ENCODE peak calls at places on chromosomes 4 and X, in four cellular contexts. One of them, this sample, is unnamed.

GRCh38 chr4:89245459-89245858 is 62.1 kb downstream of the GPRIN3 start:
- DNase-seq in astrocyte of the spinal cord: no peak
- DNase-seq in sigmoid colon: no peak
- DNase-seq in pancreas: no peak
- DNase-seq in this sample: no peak

GRCh38 chr4:118289794-118290193 is 63.0 kb downstream of the PRSS12 start:
- DNase-seq in astrocyte of the spinal cord: peak; percentile 46
- DNase-seq in sigmoid colon: no peak
- DNase-seq in pancreas: no peak
- DNase-seq in this sample: no peak

GRCh38 chr4:169249214-169249973 is 21.4 kb downstream of the SH3RF1 start:
- DNase-seq in astrocyte of the spinal cord: peak; percentile 72
- DNase-seq in sigmoid colon: no peak
- DNase-seq in pancreas: no peak
- DNase-seq in this sample: no peak

GRCh38 chr4:3271131-3271530 is 21.7 kb upstream of the RGS12 start:
- DNase-seq in astrocyte of the spinal cord: no peak
- DNase-seq in sigmoid colon: no peak
- DNase-seq in pancreas: no peak
- DNase-seq in this sample: no peak

GRCh38 chr4:28842271-28842670 is 1877.9 kb upstream of the PCDH7 start:
- DNase-seq in astrocyte of the spinal cord: no peak
- DNase-seq in sigmoid colon: no peak
- DNase-seq in pancreas: no peak
- DNase-seq in this sample: no peak

GRCh38 chr4:99642725-99643489 is 14.7 kb downstream of the C4orf54 start:
- DNase-seq in astrocyte of the spinal cord: no peak
- DNase-seq in sigmoid colon: peak; percentile 81
- DNase-seq in pancreas: peak; percentile 41
- DNase-seq in this sample: no peak

GRCh38 chr4:119729815-119730643 is 101.4 kb upstream of the PDE5A start:
- DNase-seq in astrocyte of the spinal cord: peak; percentile 85
- DNase-seq in sigmoid colon: no peak
- DNase-seq in pancreas: no peak
- DNase-seq in this sample: peak; percentile 60

GRCh38 chr4:79948739-79949138 is 124.3 kb downstream of the ANTXR2 start:
- DNase-seq in astrocyte of the spinal cord: no peak
- DNase-seq in sigmoid colon: no peak
- DNase-seq in pancreas: no peak
- DNase-seq in this sample: no peak

GRCh38 chr4:23429497-23429896 is 460.4 kb downstream of the PPARGC1A start:
- DNase-seq in astrocyte of the spinal cord: no peak
- DNase-seq in sigmoid colon: no peak
- DNase-seq in pancreas: no peak
- DNase-seq in this sample: no peak

GRCh38 chrX:13253223-13253622 is 66.6 kb downstream of the ATXN3L start:
- DNase-seq in astrocyte of the spinal cord: no peak
- DNase-seq in sigmoid colon: no peak
- DNase-seq in pancreas: no peak
- DNase-seq in this sample: no peak

GRCh38 chrX:136353519-136354095 is 52.8 kb downstream of the ADGRG4 start:
- DNase-seq in astrocyte of the spinal cord: no peak
- DNase-seq in sigmoid colon: no peak
- DNase-seq in pancreas: no peak
- DNase-seq in this sample: no peak

GRCh38 chrX:31392541-31392940 is 320.7 kb upstream of the FTHL17 start:
- DNase-seq in astrocyte of the spinal cord: no peak
- DNase-seq in sigmoid colon: no peak
- DNase-seq in pancreas: no peak
- DNase-seq in this sample: no peak

GRCh38 chr4:181684310-181684709 is 558.9 kb upstream of the TENM3 start:
- DNase-seq in astrocyte of the spinal cord: peak; percentile 59
- DNase-seq in sigmoid colon: no peak
- DNase-seq in pancreas: no peak
- DNase-seq in this sample: peak; percentile 40

GRCh38 chrX:150849486-150849885 is 49.0 kb downstream of the CD99L2 start:
- DNase-seq in astrocyte of the spinal cord: no peak
- DNase-seq in sigmoid colon: no peak
- DNase-seq in pancreas: no peak
- DNase-seq in this sample: no peak

GRCh38 chr4:95524722-95525121 is 24.1 kb downstream of the UNC5C start:
- DNase-seq in astrocyte of the spinal cord: no peak
- DNase-seq in sigmoid colon: no peak
- DNase-seq in pancreas: no peak
- DNase-seq in this sample: no peak

GRCh38 chr4:20126906-20127305 is 124.8 kb upstream of the SLIT2 start:
- DNase-seq in astrocyte of the spinal cord: peak; percentile 23
- DNase-seq in sigmoid colon: no peak
- DNase-seq in pancreas: no peak
- DNase-seq in this sample: no peak

GRCh38 chr4:16026155-16026761 is 57.6 kb downstream of the PROM1 start:
- DNase-seq in astrocyte of the spinal cord: peak; percentile 66
- DNase-seq in sigmoid colon: no peak
- DNase-seq in pancreas: no peak
- DNase-seq in this sample: peak; percentile 60

GRCh38 chr4:815464-816146 is 10.3 kb downstream of the CPLX1 start:
- DNase-seq in astrocyte of the spinal cord: no peak
- DNase-seq in sigmoid colon: peak; percentile 69
- DNase-seq in pancreas: no peak
- DNase-seq in this sample: no peak

GRCh38 chrX:33336783-33337182 is 125.4 kb upstream of the DMD start:
- DNase-seq in astrocyte of the spinal cord: peak; percentile 8
- DNase-seq in sigmoid colon: no peak
- DNase-seq in pancreas: no peak
- DNase-seq in this sample: no peak
- TF ChIP-seq CTCF in astrocyte of the spinal cord: peak; percentile 44
- TF ChIP-seq CTCF in sigmoid colon: peak; percentile 32
- TF ChIP-seq CTCF in pancreas: no peak
- TF ChIP-seq CTCF in this sample: peak; percentile 31

DNA sequence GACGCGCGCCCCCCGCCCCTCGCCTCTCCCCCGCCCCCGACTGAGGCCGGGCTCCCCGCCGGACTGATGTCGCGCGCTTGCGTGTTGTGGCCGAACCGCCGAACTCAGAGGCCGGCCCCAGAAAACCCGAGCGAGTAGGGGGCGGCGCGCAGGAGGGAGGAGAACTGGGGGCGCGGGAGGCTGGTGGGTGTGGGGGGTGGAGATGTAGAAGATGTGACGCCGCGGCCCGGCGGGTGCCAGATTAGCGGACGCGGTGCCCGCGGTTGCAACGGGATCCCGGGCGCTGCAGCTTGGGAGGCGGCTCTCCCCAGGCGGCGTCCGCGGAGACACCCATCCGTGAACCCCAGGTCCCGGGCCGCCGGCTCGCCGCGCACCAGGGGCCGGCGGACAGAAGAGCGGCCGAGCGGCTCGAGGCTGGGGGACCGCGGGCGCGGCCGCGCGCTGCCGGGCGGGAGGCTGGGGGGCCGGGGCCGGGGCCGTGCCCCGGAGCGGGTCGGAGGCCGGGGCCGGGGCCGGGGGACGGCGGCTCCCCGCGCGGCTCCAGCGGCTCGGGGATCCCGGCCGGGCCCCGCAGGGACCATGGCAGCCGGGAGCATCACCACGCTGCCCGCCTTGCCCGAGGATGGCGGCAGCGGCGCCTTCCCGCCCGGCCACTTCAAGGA is at the start of gene FGF2:
- DNase-seq in astrocyte of the spinal cord: peak; percentile 62
- DNase-seq in sigmoid colon: peak; percentile 90
- DNase-seq in pancreas: peak; percentile 70
- DNase-seq in this sample: no peak
- H3K4me3 ChIP-seq in astrocyte of the spinal cord: peak within 1 kb of the TSS; percentile 86
- H3K4me3 ChIP-seq in sigmoid colon: peak within 1 kb of the TSS; percentile 82
- H3K4me3 ChIP-seq in pancreas: peak within 1 kb of the TSS; percentile 47
- H3K4me3 ChIP-seq in this sample: peak within 1 kb of the TSS; percentile 78

GRCh38 chrX:22383988-22384387 is 111.3 kb downstream of the CBLL2 start:
- DNase-seq in astrocyte of the spinal cord: no peak
- DNase-seq in sigmoid colon: no peak
- DNase-seq in pancreas: no peak
- DNase-seq in this sample: no peak
- TF ChIP-seq CTCF in astrocyte of the spinal cord: peak; percentile 10
- TF ChIP-seq CTCF in sigmoid colon: no peak
- TF ChIP-seq CTCF in pancreas: no peak
- TF ChIP-seq CTCF in this sample: no peak

DNA sequence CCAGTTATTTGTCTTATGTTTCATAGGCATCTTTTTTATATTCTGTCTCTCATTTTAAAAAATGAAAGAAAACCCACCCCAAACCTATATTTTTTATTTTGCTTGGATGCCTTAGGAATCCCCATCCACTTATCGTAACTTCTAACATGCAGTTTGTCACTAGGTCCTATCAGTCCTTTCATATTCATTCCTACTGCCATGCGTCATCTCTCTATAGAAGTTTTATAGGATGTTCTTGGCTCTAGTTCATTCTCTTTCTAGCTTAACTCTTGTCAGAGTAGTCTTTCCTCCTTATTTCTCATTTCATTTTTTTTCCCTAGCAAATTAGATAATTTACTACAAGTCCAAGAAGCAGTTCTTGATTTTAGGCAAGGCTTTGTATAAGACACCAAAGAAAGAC is 92.7 kb downstream of the LARP1B start:
- DNase-seq in astrocyte of the spinal cord: no peak
- DNase-seq in sigmoid colon: no peak
- DNase-seq in pancreas: no peak
- DNase-seq in this sample: no peak
- H3K4me3 ChIP-seq in astrocyte of the spinal cord: no peak overlapping the region
- H3K4me3 ChIP-seq in sigmoid colon: no peak overlapping the region
- H3K4me3 ChIP-seq in pancreas: no peak overlapping the region
- H3K4me3 ChIP-seq in this sample: no peak overlapping the region

GRCh38 chrX:617401-617800 is 13.2 kb upstream of the SHOX start:
- DNase-seq in astrocyte of the spinal cord: no peak
- DNase-seq in sigmoid colon: no peak
- DNase-seq in pancreas: no peak
- DNase-seq in this sample: no peak
- TF ChIP-seq CTCF in astrocyte of the spinal cord: no peak
- TF ChIP-seq CTCF in sigmoid colon: no peak
- TF ChIP-seq CTCF in pancreas: no peak
- TF ChIP-seq CTCF in this sample: no peak

DNA sequence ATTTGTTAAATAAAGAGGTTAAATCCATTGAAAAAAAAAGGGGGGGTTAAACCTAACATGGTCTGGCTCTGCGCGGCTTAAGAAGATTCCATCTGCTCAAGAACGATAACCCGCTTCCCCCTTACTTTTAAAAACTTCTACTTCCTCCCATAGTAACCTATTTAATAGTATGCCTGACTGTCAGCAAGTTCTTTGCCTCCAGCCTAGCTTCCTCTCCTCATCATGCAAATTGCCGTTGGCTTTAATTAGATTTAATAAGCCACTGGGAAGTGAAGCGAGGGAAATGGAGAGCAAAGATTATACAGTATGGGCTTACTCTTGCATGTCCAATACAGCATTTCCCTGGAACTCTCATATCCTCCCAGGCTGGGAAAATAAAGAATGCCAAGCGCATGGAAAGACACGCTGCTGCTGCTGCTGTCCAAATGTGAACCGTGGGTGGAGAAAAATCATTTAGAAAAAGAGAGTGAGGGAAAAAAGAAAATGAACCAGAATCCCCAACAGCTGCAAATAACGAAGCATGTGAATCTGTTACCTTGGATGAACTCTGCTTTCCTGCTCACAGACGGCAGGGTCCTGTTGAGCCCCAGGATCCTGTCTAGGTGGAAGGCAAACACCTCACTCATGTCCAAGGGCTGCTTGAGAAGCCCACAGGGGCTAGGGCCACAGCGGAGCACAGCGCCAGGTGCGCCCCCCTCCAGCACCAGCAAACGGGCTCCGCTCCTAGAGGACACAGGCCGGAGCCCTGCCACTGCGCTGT is 2.7 kb downstream of the GASK1B start:
- DNase-seq in astrocyte of the spinal cord: peak; percentile 43
- DNase-seq in sigmoid colon: no peak
- DNase-seq in pancreas: no peak
- DNase-seq in this sample: no peak
- H3K4me3 ChIP-seq in astrocyte of the spinal cord: peak overlapping the region; percentile 34
- H3K4me3 ChIP-seq in sigmoid colon: peak overlapping the region; percentile 53
- H3K4me3 ChIP-seq in pancreas: peak overlapping the region; percentile 16
- H3K4me3 ChIP-seq in this sample: peak overlapping the region; percentile 14

GRCh38 chrX:114087543-114087942 is 496.3 kb upstream of the HTR2C start:
- DNase-seq in astrocyte of the spinal cord: no peak
- DNase-seq in sigmoid colon: no peak
- DNase-seq in pancreas: no peak
- DNase-seq in this sample: no peak
- TF ChIP-seq CTCF in astrocyte of the spinal cord: no peak
- TF ChIP-seq CTCF in sigmoid colon: no peak
- TF ChIP-seq CTCF in pancreas: no peak
- TF ChIP-seq CTCF in this sample: no peak

GRCh38 chrX:101383679-101384078 is 2.3 kb downstream of the BTK start:
- DNase-seq in astrocyte of the spinal cord: no peak
- DNase-seq in sigmoid colon: no peak
- DNase-seq in pancreas: no peak
- DNase-seq in this sample: no peak
- H3K4me3 ChIP-seq in astrocyte of the spinal cord: no peak overlapping the region
- H3K4me3 ChIP-seq in sigmoid colon: no peak overlapping the region
- H3K4me3 ChIP-seq in pancreas: no peak overlapping the region
- H3K4me3 ChIP-seq in this sample: no peak overlapping the region